ENCODE peak calls at places on chromosomes 16 and 17, in four cellular contexts. One of them, this sample, is unnamed.

GRCh38 chr17:30961213-30962188 is 9.3 kb upstream of the RNF135 start:
- DNase-seq in fibroblast of the conjunctiva: no peak
- DNase-seq in brain microvascular endothelial cell: peak
- DNase-seq in sigmoid colon: no peak
- DNase-seq in this sample: peak

GRCh38 chr16:66746682-66747081 is 4.7 kb downstream of the DYNC1LI2 start:
- DNase-seq in fibroblast of the conjunctiva: no peak
- DNase-seq in brain microvascular endothelial cell: no peak
- DNase-seq in sigmoid colon: no peak
- DNase-seq in this sample: peak

GRCh38 chr17:82236142-82236971 is 7.5 kb downstream of the SLC16A3 start:
- DNase-seq in fibroblast of the conjunctiva: no peak
- DNase-seq in brain microvascular endothelial cell: no peak
- DNase-seq in sigmoid colon: peak
- DNase-seq in this sample: peak

GRCh38 chr17:8789743-8790142 is 9.4 kb downstream of the MFSD6L start:
- DNase-seq in fibroblast of the conjunctiva: no peak
- DNase-seq in brain microvascular endothelial cell: no peak
- DNase-seq in sigmoid colon: no peak
- DNase-seq in this sample: no peak

GRCh38 chr16:77581706-77582105 is 140.6 kb upstream of the NUDT7 start:
- DNase-seq in fibroblast of the conjunctiva: no peak
- DNase-seq in brain microvascular endothelial cell: no peak
- DNase-seq in sigmoid colon: no peak
- DNase-seq in this sample: peak

GRCh38 chr16:30697264-30698138 is 1.5 kb upstream of the SRCAP start:
- DNase-seq in fibroblast of the conjunctiva: no peak
- DNase-seq in brain microvascular endothelial cell: no peak
- DNase-seq in sigmoid colon: peak
- DNase-seq in this sample: peak

GRCh38 chr17:5785343-5785742 is 201.0 kb upstream of the NLRP1 start:
- DNase-seq in fibroblast of the conjunctiva: no peak
- DNase-seq in brain microvascular endothelial cell: peak
- DNase-seq in sigmoid colon: no peak
- DNase-seq in this sample: peak

GRCh38 chr16:67185866-67186134 is 2.0 kb upstream of the MATCAP1 start:
- DNase-seq in fibroblast of the conjunctiva: no peak
- DNase-seq in brain microvascular endothelial cell: no peak
- DNase-seq in sigmoid colon: no peak
- DNase-seq in this sample: no peak

GRCh38 chr16:2702438-2702825 is 17.6 kb downstream of the PRSS27 start:
- DNase-seq in fibroblast of the conjunctiva: no peak
- DNase-seq in brain microvascular endothelial cell: no peak
- DNase-seq in sigmoid colon: no peak
- DNase-seq in this sample: no peak

GRCh38 chr16:57667526-57668258 is 414 bp upstream of the ADGRG3 start:
- DNase-seq in fibroblast of the conjunctiva: no peak
- DNase-seq in brain microvascular endothelial cell: peak
- DNase-seq in sigmoid colon: no peak
- DNase-seq in this sample: no peak

GRCh38 chr17:48056879-48057278 is 8.7 kb downstream of the NFE2L1 start:
- DNase-seq in fibroblast of the conjunctiva: no peak
- DNase-seq in brain microvascular endothelial cell: no peak
- DNase-seq in sigmoid colon: no peak
- DNase-seq in this sample: no peak

GRCh38 chr16:83623091-83623730 is 184.6 kb upstream of the HSBP1 start:
- DNase-seq in fibroblast of the conjunctiva: no peak
- DNase-seq in brain microvascular endothelial cell: no peak
- DNase-seq in sigmoid colon: no peak
- DNase-seq in this sample: no peak

GRCh38 chr17:47775181-47775580 is 42.1 kb downstream of the TBX21 start:
- DNase-seq in fibroblast of the conjunctiva: no peak
- DNase-seq in brain microvascular endothelial cell: no peak
- DNase-seq in sigmoid colon: no peak
- DNase-seq in this sample: no peak

GRCh38 chr16:648071-648785 is 937 bp upstream of the WDR90 start:
- DNase-seq in fibroblast of the conjunctiva: no peak
- DNase-seq in brain microvascular endothelial cell: no peak
- DNase-seq in sigmoid colon: no peak
- DNase-seq in this sample: no peak

GRCh38 chr16:2835638-2836493 is 5.8 kb downstream of the ZG16B start:
- DNase-seq in fibroblast of the conjunctiva: no peak
- DNase-seq in brain microvascular endothelial cell: peak
- DNase-seq in sigmoid colon: no peak
- DNase-seq in this sample: peak

GRCh38 chr16:12901204-12901596 is 198 bp upstream of the SHISA9 start:
- DNase-seq in fibroblast of the conjunctiva: no peak
- DNase-seq in brain microvascular endothelial cell: no peak
- DNase-seq in sigmoid colon: no peak
- DNase-seq in this sample: no peak

GRCh38 chr16:1450218-1450617 is 5.9 kb upstream of the CCDC154 start:
- DNase-seq in fibroblast of the conjunctiva: no peak
- DNase-seq in brain microvascular endothelial cell: no peak
- DNase-seq in sigmoid colon: no peak
- DNase-seq in this sample: no peak

GRCh38 chr16:19733551-19733950 is 15.5 kb downstream of the IQCK start:
- DNase-seq in fibroblast of the conjunctiva: no peak
- DNase-seq in brain microvascular endothelial cell: no peak
- DNase-seq in sigmoid colon: no peak
- DNase-seq in this sample: no peak

GRCh38 chr16:50550035-50550434 is 1.8 kb downstream of the NKD1 start:
- DNase-seq in fibroblast of the conjunctiva: no peak
- DNase-seq in brain microvascular endothelial cell: no peak
- DNase-seq in sigmoid colon: peak
- DNase-seq in this sample: no peak

GRCh38 chr17:76868669-76869208 is 535 bp downstream of the MGAT5B start:
- DNase-seq in fibroblast of the conjunctiva: no peak
- DNase-seq in brain microvascular endothelial cell: no peak
- DNase-seq in sigmoid colon: no peak
- DNase-seq in this sample: no peak

GRCh38 chr16:3792472-3793012 is 75.2 kb upstream of the TRAP1 start:
- DNase-seq in fibroblast of the conjunctiva: no peak
- DNase-seq in brain microvascular endothelial cell: no peak
- DNase-seq in sigmoid colon: no peak
- DNase-seq in this sample: no peak

GRCh38 chr16:46991729-46992704 is 18.5 kb upstream of the DNAJA2 start:
- DNase-seq in fibroblast of the conjunctiva: no peak
- DNase-seq in brain microvascular endothelial cell: no peak
- DNase-seq in sigmoid colon: no peak
- DNase-seq in this sample: no peak

GRCh38 chr17:50093246-50093645 is 1.9 kb upstream of the PDK2 start:
- DNase-seq in fibroblast of the conjunctiva: no peak
- DNase-seq in brain microvascular endothelial cell: no peak
- DNase-seq in sigmoid colon: no peak
- DNase-seq in this sample: no peak

GRCh38 chr16:56691885-56692284 is 9.6 kb downstream of the MT1X start:
- DNase-seq in fibroblast of the conjunctiva: no peak
- DNase-seq in brain microvascular endothelial cell: no peak
- DNase-seq in sigmoid colon: no peak
- DNase-seq in this sample: peak

GRCh38 chr16:85329059-85329812 is 217.0 kb upstream of the CIBAR2 start:
- DNase-seq in fibroblast of the conjunctiva: no peak
- DNase-seq in brain microvascular endothelial cell: peak
- DNase-seq in sigmoid colon: no peak
- DNase-seq in this sample: peak

GRCh38 chr17:61713035-61713434 is 122.0 kb upstream of the NACA2 start:
- DNase-seq in fibroblast of the conjunctiva: no peak
- DNase-seq in brain microvascular endothelial cell: no peak
- DNase-seq in sigmoid colon: no peak
- DNase-seq in this sample: no peak

GRCh38 chr16:78503501-78504110 is 404.2 kb downstream of the WWOX start:
- DNase-seq in fibroblast of the conjunctiva: peak
- DNase-seq in brain microvascular endothelial cell: peak
- DNase-seq in sigmoid colon: peak
- DNase-seq in this sample: peak

GRCh38 chr17:45123930-45124796 is 8.2 kb downstream of the PLCD3 start:
- DNase-seq in fibroblast of the conjunctiva: peak
- DNase-seq in brain microvascular endothelial cell: peak
- DNase-seq in sigmoid colon: peak
- DNase-seq in this sample: peak

GRCh38 chr17:8185580-8186445 is 4.2 kb downstream of the BORCS6 start:
- DNase-seq in fibroblast of the conjunctiva: peak
- DNase-seq in brain microvascular endothelial cell: peak
- DNase-seq in sigmoid colon: peak
- DNase-seq in this sample: peak

GRCh38 chr16:9042943-9043680 is 48.3 kb upstream of the HAPSTR1 start:
- DNase-seq in fibroblast of the conjunctiva: peak
- DNase-seq in brain microvascular endothelial cell: peak
- DNase-seq in sigmoid colon: no peak
- DNase-seq in this sample: peak

GRCh38 chr16:31181102-31181830 is 1.3 kb downstream of the FUS start:
- DNase-seq in fibroblast of the conjunctiva: no peak
- DNase-seq in brain microvascular endothelial cell: no peak
- DNase-seq in sigmoid colon: peak
- DNase-seq in this sample: peak

GRCh38 chr16:72961115-72961832 is 86.7 kb downstream of the ZFHX3 start:
- DNase-seq in fibroblast of the conjunctiva: no peak
- DNase-seq in brain microvascular endothelial cell: peak
- DNase-seq in sigmoid colon: peak
- DNase-seq in this sample: peak

GRCh38 chr16:50267151-50267631 is 840 bp downstream of the ADCY7 start:
- DNase-seq in fibroblast of the conjunctiva: no peak
- DNase-seq in brain microvascular endothelial cell: no peak
- DNase-seq in sigmoid colon: peak
- DNase-seq in this sample: no peak

GRCh38 chr17:77959926-77960521 is 1.5 kb downstream of the TNRC6C start:
- DNase-seq in fibroblast of the conjunctiva: no peak
- DNase-seq in brain microvascular endothelial cell: no peak
- DNase-seq in sigmoid colon: no peak
- DNase-seq in this sample: peak